ENCODE peak calls at places on chromosomes 12 and 14, in six cellular contexts. V is neural crest cell; Z is activated CD8-positive, alpha-beta memory T cell treated with anti-CD3 and anti-CD28 coated beads, Interleukin-2, amount 50 U/mL, for 48 hours; J is choroid plexus epithelial cell; U is central memory CD8-positive, alpha-beta T cell; O is HuH-7.5. S is an unnamed sample.

GRCh38 chr14:92105845-92106094 is 612 bp downstream of the ATXN3 start:
- DNase-seq in V (peak), Z (peak), J (no peak), U (no peak), O (peak), S (no peak)

GRCh38 chr12:133120385-133121191 is 9.5 kb downstream of the ZNF891 start:
- DNase-seq in V (no peak), Z (no peak), J (peak), U (no peak), O (no peak), S (no peak)

GRCh38 chr14:54420478-54421116 is 20.6 kb downstream of the CNIH1 start:
- DNase-seq in V (peak), Z (no peak), J (peak), U (no peak), O (no peak), S (no peak)

GRCh38 chr14:92417759-92418158 is 94.8 kb downstream of the SLC24A4 start:
- DNase-seq in V (no peak), Z (no peak), J (peak), U (no peak), O (no peak), S (no peak)

GRCh38 chr12:130435826-130436225 is 98.1 kb downstream of the PIWIL1 start:
- DNase-seq in V (no peak), Z (no peak), J (no peak), U (no peak), O (no peak), S (no peak)

GRCh38 chr12:124720019-124720686 is 143.5 kb downstream of the SCARB1 start:
- DNase-seq in V (no peak), Z (no peak), J (peak), U (no peak), O (no peak), S (no peak)

GRCh38 chr12:100497105-100497795 is 23.6 kb downstream of the NR1H4 start:
- DNase-seq in V (no peak), Z (no peak), J (no peak), U (no peak), O (no peak), S (no peak)

GRCh38 chr12:52871291-52871961 is 22.6 kb upstream of the KRT78 start:
- DNase-seq in V (no peak), Z (no peak), J (peak), U (no peak), O (no peak), S (no peak)

GRCh38 chr14:39492267-39492666 is 60.0 kb upstream of the FBXO33 start:
- DNase-seq in V (no peak), Z (no peak), J (peak), U (no peak), O (no peak), S (no peak)

GRCh38 chr12:80697270-80697887 is 10.1 kb upstream of the MYF6 start:
- DNase-seq in V (no peak), Z (no peak), J (no peak), U (no peak), O (no peak), S (no peak)

GRCh38 chr14:99684356-99684952 is 356 bp downstream of the CYP46A1 start:
- DNase-seq in V (no peak), Z (no peak), J (no peak), U (no peak), O (no peak), S (no peak)